ENCODE peak calls at places on chromosomes 6 and 20, in six cellular contexts. One of them, this sample, is unnamed. For H3K4me1, the result is how much of the 10 kb centered on the place peaks cover.

GRCh38 chr6:44386929-44387345 is 569 bp upstream of the CDC5L start:
- ATAC-seq in upper lobe of left lung: peak
- ATAC-seq in K562: peak
- ATAC-seq in A549: peak
- ATAC-seq in HepG2: no peak
- ATAC-seq in GM12878: no peak
- ATAC-seq in this sample: peak

GRCh38 chr6:41561931-41562632 is 15.9 kb downstream of the FOXP4 start:
- ATAC-seq in upper lobe of left lung: no peak
- ATAC-seq in K562: no peak
- ATAC-seq in A549: no peak
- ATAC-seq in HepG2: peak
- ATAC-seq in GM12878: no peak
- ATAC-seq in this sample: no peak

GRCh38 chr20:2817891-2818595 is 1.9 kb downstream of the TMEM239 start:
- ATAC-seq in upper lobe of left lung: no peak
- ATAC-seq in K562: no peak
- ATAC-seq in A549: no peak
- ATAC-seq in HepG2: no peak
- ATAC-seq in GM12878: no peak
- ATAC-seq in this sample: no peak

GRCh38 chr6:31971279-31971992 is 502 bp downstream of the DXO start:
- ATAC-seq in upper lobe of left lung: no peak
- ATAC-seq in K562: peak
- ATAC-seq in A549: peak
- ATAC-seq in HepG2: peak
- ATAC-seq in GM12878: no peak
- ATAC-seq in this sample: peak

GRCh38 chr20:1946762-1947534 is 46.9 kb downstream of the PDYN start:
- ATAC-seq in upper lobe of left lung: peak
- ATAC-seq in K562: no peak
- ATAC-seq in A549: no peak
- ATAC-seq in HepG2: peak
- ATAC-seq in GM12878: no peak
- ATAC-seq in this sample: no peak

GRCh38 chr20:47988601-47989116 is 203.4 kb upstream of the SULF2 start:
- ATAC-seq in upper lobe of left lung: no peak
- ATAC-seq in K562: no peak
- ATAC-seq in A549: no peak
- ATAC-seq in HepG2: no peak
- ATAC-seq in GM12878: no peak
- ATAC-seq in this sample: no peak

GRCh38 chr6:148508401-148509151 is 165.9 kb downstream of the SASH1 start:
- ATAC-seq in upper lobe of left lung: peak
- ATAC-seq in K562: no peak
- ATAC-seq in A549: no peak
- ATAC-seq in HepG2: no peak
- ATAC-seq in GM12878: no peak
- ATAC-seq in this sample: peak

GRCh38 chr6:130222775-130223174 is at the start of gene SAMD3:
- ATAC-seq in upper lobe of left lung: no peak
- ATAC-seq in K562: no peak
- ATAC-seq in A549: no peak
- ATAC-seq in HepG2: no peak
- ATAC-seq in GM12878: peak
- ATAC-seq in this sample: no peak

GRCh38 chr6:41783106-41783780 is 2.7 kb downstream of the PRICKLE4 start:
- ATAC-seq in upper lobe of left lung: no peak
- ATAC-seq in K562: no peak
- ATAC-seq in A549: no peak
- ATAC-seq in HepG2: no peak
- ATAC-seq in GM12878: no peak
- ATAC-seq in this sample: no peak

GRCh38 chr20:45965169-45966002 is 6.6 kb downstream of the ZNF335 start:
- ATAC-seq in upper lobe of left lung: no peak
- ATAC-seq in K562: no peak
- ATAC-seq in A549: no peak
- ATAC-seq in HepG2: no peak
- ATAC-seq in GM12878: peak
- ATAC-seq in this sample: no peak

GRCh38 chr20:41178904-41179432 is 41.6 kb downstream of the PLCG1 start:
- ATAC-seq in upper lobe of left lung: no peak
- ATAC-seq in K562: no peak
- ATAC-seq in A549: no peak
- ATAC-seq in HepG2: peak
- ATAC-seq in GM12878: no peak
- ATAC-seq in this sample: no peak

GRCh38 chr6:159008656-159009288 is 8.8 kb upstream of the RSPH3 start:
- ATAC-seq in upper lobe of left lung: peak
- ATAC-seq in K562: peak
- ATAC-seq in A549: no peak
- ATAC-seq in HepG2: peak
- ATAC-seq in GM12878: peak
- ATAC-seq in this sample: no peak

GRCh38 chr6:125806813-125807212 is 16.1 kb downstream of the NCOA7 start:
- ATAC-seq in upper lobe of left lung: no peak
- ATAC-seq in K562: no peak
- ATAC-seq in A549: no peak
- ATAC-seq in HepG2: no peak
- ATAC-seq in GM12878: no peak
- ATAC-seq in this sample: no peak

GRCh38 chr20:19913927-19914614 is 103.1 kb upstream of the NAA20 start:
- ATAC-seq in upper lobe of left lung: no peak
- ATAC-seq in K562: no peak
- ATAC-seq in A549: no peak
- ATAC-seq in HepG2: no peak
- ATAC-seq in GM12878: peak
- ATAC-seq in this sample: no peak

GRCh38 chr6:51330971-51331370 is 512.3 kb downstream of the TFAP2B start:
- ATAC-seq in upper lobe of left lung: no peak
- ATAC-seq in K562: no peak
- ATAC-seq in A549: no peak
- ATAC-seq in HepG2: no peak
- ATAC-seq in GM12878: no peak
- ATAC-seq in this sample: no peak

GRCh38 chr20:35291654-35292503 is at the start of gene FAM83C:
- ATAC-seq in upper lobe of left lung: no peak
- ATAC-seq in K562: no peak
- ATAC-seq in A549: no peak
- ATAC-seq in HepG2: no peak
- ATAC-seq in GM12878: no peak
- ATAC-seq in this sample: no peak

GRCh38 chr6:127999032-127999431 is 98.2 kb upstream of the THEMIS start:
- ATAC-seq in upper lobe of left lung: no peak
- ATAC-seq in K562: no peak
- ATAC-seq in A549: no peak
- ATAC-seq in HepG2: no peak
- ATAC-seq in GM12878: no peak
- ATAC-seq in this sample: no peak

GRCh38 chr6:89298680-89299450 is 16.2 kb downstream of the GABRR2 start:
- ATAC-seq in upper lobe of left lung: peak
- ATAC-seq in K562: no peak
- ATAC-seq in A549: peak
- ATAC-seq in HepG2: peak
- ATAC-seq in GM12878: peak
- ATAC-seq in this sample: no peak

GRCh38 chr20:4750381-4750780 is 28.7 kb downstream of the PRND start:
- ATAC-seq in upper lobe of left lung: no peak
- ATAC-seq in K562: no peak
- ATAC-seq in A549: no peak
- ATAC-seq in HepG2: no peak
- ATAC-seq in GM12878: no peak
- ATAC-seq in this sample: no peak

GRCh38 chr20:39069976-39070375 is 107.8 kb downstream of the DHX35 start:
- ATAC-seq in upper lobe of left lung: no peak
- ATAC-seq in K562: peak
- ATAC-seq in A549: no peak
- ATAC-seq in HepG2: peak
- ATAC-seq in GM12878: no peak
- ATAC-seq in this sample: no peak

GRCh38 chr6:145903356-145904102 is 60.6 kb downstream of the SHPRH start:
- ATAC-seq in upper lobe of left lung: no peak
- ATAC-seq in K562: no peak
- ATAC-seq in A549: no peak
- ATAC-seq in HepG2: peak
- ATAC-seq in GM12878: no peak
- ATAC-seq in this sample: no peak

DNA sequence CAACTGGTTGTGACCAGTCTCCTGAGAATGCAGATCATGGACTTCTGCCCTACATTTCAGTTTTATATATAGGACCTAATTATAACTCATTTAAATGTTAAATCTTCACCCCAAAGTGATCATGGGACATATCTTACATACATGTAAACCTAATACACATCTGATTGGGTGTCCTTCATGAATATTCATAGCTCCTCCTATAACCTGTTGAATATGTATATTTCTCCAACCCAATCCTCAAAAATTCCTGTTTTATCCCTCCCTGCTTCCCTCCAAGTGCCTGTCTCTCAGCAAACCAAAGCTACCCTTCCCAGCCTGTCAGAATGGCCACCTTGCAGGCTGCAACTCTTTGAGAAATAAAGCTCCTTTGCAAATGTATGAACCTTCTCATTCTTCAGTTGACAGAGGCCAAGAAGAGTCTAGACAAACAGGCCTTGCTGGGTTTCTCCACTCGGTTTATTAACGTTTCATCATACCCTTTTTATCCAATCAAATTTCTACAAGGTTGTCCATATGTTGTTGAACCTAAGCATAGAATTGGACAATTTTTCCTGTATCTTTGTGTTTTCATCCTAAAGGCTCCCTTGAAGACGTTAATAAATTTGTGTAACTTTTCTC is 133.2 kb downstream of the HFE start:
- ATAC-seq in upper lobe of left lung: no peak
- ATAC-seq in K562: no peak
- ATAC-seq in A549: no peak
- ATAC-seq in HepG2: no peak
- ATAC-seq in GM12878: no peak
- ATAC-seq in this sample: no peak
- H3K4me1 ChIP-seq in upper lobe of left lung: under half
- H3K4me1 ChIP-seq in K562: under half
- H3K4me1 ChIP-seq in A549: under half
- H3K4me1 ChIP-seq in HepG2: half or more
- H3K4me1 ChIP-seq in GM12878: under half
- H3K4me1 ChIP-seq in this sample: under half

DNA sequence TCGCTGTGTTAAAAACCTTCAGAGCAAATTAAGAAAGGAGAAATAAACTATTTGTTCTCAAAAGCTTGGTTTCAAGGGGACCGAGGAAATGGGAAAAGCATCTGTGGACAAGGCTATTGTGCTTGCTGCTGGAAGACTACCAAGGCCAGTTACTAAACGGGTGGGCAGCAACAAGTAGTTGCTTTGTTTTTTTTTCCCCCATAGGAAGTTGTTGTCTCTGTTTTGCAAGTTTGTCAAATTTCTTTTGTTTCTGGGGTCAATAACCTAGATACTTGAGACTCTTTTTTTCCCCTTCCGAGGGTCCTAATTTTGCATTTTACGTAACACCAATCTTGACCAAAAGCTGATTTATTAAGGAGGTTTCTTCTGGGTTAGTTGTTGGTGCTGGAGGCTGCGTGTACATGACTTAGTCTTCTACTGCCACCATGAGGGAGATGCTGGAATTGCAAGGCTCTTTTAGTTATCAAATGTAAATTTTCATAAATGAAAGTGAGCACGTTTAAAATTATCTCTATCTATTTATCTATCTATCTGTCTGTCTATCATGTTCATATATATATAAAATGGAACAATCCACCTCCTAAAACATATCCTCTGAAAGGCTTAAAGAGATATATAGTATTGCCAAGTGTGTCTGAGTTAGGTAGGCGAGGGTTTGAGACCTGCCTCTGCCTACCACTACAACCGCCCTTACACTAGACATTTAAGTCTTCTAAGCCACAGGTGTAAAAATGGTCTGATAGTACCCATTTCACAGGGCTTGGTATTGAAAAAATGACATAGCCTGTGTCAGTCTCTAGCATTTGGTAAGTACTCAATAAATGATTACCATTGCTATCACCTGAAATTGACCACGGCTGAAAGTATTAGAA is 60.3 kb downstream of the GCLC start:
- ATAC-seq in upper lobe of left lung: peak
- ATAC-seq in K562: peak
- ATAC-seq in A549: peak
- ATAC-seq in HepG2: peak
- ATAC-seq in GM12878: peak
- ATAC-seq in this sample: peak
- TF ChIP-seq EP300 in upper lobe of left lung: no peak
- TF ChIP-seq EP300 in K562: no peak
- TF ChIP-seq EP300 in A549: no peak
- TF ChIP-seq EP300 in HepG2: no peak
- TF ChIP-seq EP300 in GM12878: no peak
- TF ChIP-seq EP300 in this sample: no peak

DNA sequence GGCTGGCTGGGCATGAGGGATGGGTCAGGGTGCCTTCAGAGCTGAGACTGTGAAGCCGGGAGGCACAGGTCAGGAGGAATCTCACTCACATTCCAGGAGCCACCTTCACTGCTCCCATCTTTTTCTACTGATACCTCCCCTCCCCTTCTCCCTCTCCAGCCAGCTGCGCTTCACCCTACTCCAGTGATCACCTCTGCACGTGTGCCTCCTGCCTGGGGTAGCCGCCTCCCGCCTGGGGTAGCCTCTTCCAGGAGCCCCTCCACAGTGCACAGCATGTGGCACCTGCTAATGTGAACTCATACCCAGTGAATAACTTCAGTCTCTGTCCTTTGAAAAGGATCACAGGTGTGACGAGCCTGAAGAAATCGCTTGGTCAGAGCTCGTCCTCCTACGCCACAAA is 232.6 kb downstream of the TMEM242 start:
- ATAC-seq in upper lobe of left lung: no peak
- ATAC-seq in K562: no peak
- ATAC-seq in A549: no peak
- ATAC-seq in HepG2: no peak
- ATAC-seq in GM12878: no peak
- ATAC-seq in this sample: no peak
- H3K4me1 ChIP-seq in upper lobe of left lung: under half
- H3K4me1 ChIP-seq in K562: under half
- H3K4me1 ChIP-seq in A549: under half
- H3K4me1 ChIP-seq in HepG2: under half
- H3K4me1 ChIP-seq in GM12878: under half
- H3K4me1 ChIP-seq in this sample: under half

DNA sequence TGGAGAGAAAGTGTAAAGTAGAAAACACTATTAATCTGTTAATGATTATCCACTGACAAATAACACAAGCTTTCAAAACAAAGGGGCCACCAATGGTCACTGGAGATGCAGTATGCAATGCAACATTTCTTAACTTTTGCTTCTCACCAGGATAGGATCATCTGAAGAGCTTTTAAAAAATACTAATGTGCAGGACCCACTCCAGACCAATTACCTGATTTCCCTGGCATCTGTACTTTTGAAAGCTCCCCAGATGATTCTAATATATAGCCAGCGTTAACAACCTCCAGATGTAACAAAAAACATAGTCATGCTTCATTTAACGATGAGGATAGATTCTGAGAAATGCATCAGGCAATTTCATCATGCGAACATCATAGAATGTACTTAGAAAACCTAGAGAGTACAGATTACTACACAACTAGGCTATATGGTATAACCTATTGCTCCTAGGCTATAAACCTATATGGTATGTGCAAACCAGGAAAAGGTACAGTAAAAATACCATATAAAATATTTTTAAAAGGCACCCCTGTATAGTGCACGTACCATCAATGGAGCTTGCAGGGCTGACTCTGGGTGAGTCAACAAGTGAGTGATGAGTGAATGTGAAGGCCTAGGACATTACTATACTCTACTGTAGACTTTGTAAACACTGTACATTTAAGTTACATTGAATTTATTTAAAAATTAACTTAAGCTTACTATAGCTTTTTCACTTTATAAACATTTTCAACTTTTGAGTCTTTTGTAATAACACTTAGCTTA is 69.2 kb downstream of the ATG5 start:
- ATAC-seq in upper lobe of left lung: no peak
- ATAC-seq in K562: peak
- ATAC-seq in A549: no peak
- ATAC-seq in HepG2: no peak
- ATAC-seq in GM12878: no peak
- ATAC-seq in this sample: no peak
- TF ChIP-seq EP300 in upper lobe of left lung: no peak
- TF ChIP-seq EP300 in K562: no peak
- TF ChIP-seq EP300 in A549: no peak
- TF ChIP-seq EP300 in HepG2: no peak
- TF ChIP-seq EP300 in GM12878: no peak
- TF ChIP-seq EP300 in this sample: no peak

This sample was measured in gastroesophageal sphincter.